ENCODE peak calls at places on chromosomes 16 and 17, in five cellular contexts. E is Right ventricle myocardium superior, M is Peyer's patch, R is AG09319, V is brain pericyte. P is an unnamed sample.

GRCh38 chr16:27472091-27473020 is 70.4 kb downstream of the IL21R start:
- DNase-seq in E (no peak), M (no peak), R (no peak), V (no peak), P (no peak)

GRCh38 chr17:7393613-7394451 is 493 bp downstream of the PLSCR3 start:
- DNase-seq in E (no peak), M (peak), R (no peak), V (no peak), P (no peak)

GRCh38 chr16:14491831-14492529 is 138.1 kb downstream of the PARN start:
- DNase-seq in E (no peak), M (no peak), R (no peak), V (no peak), P (no peak)

GRCh38 chr16:49472598-49472997 is 99.0 kb downstream of the C16orf78 start:
- DNase-seq in E (no peak), M (peak), R (no peak), V (no peak), P (no peak)

GRCh38 chr17:75418523-75419050 is 13.1 kb upstream of the GRB2 start:
- DNase-seq in E (no peak), M (no peak), R (no peak), V (no peak), P (no peak)

GRCh38 chr17:81712468-81713003 is 452 bp downstream of the SLC25A10 start:
- DNase-seq in E (no peak), M (no peak), R (no peak), V (no peak), P (peak)

GRCh38 chr16:29920690-29921371 is 5.2 kb downstream of the KCTD13 start:
- DNase-seq in E (no peak), M (no peak), R (no peak), V (no peak), P (no peak)

GRCh38 chr17:80807014-80807413 is 184.6 kb upstream of the CHMP6 start:
- DNase-seq in E (no peak), M (no peak), R (no peak), V (no peak), P (no peak)

GRCh38 chr17:76872221-76872873 is 4.1 kb downstream of the MGAT5B start:
- DNase-seq in E (no peak), M (no peak), R (peak), V (peak), P (no peak)